ENCODE peak calls at places on chromosomes 12 and 14, in four cellular contexts. Y is pancreas, V is AG09319, G is testis. Z is an unnamed sample.

GRCh38 chr14:39988939-39989338 is 556.7 kb upstream of the FBXO33 start:
- DNase-seq in Y (no peak), V (no peak), G (no peak), Z (no peak)

GRCh38 chr14:96053236-96053599 is 14.1 kb downstream of the C14orf132 start:
- DNase-seq in Y (peak; percentile 22), V (no peak), G (no peak), Z (no peak)

GRCh38 chr14:36901846-36902245 is 240.2 kb downstream of the PAX9 start:
- DNase-seq in Y (no peak), V (peak; percentile 41), G (no peak), Z (no peak)

GRCh38 chr14:64871344-64871743 is 8.4 kb downstream of the SPTB start:
- DNase-seq in Y (no peak), V (no peak), G (no peak), Z (no peak)

GRCh38 chr14:73909681-73910080 is 23.0 kb downstream of the ZNF410 start:
- DNase-seq in Y (no peak), V (no peak), G (no peak), Z (no peak)

GRCh38 chr12:48758186-48758585 is 30.7 kb downstream of the ADCY6 start:
- DNase-seq in Y (no peak), V (no peak), G (no peak), Z (no peak)

GRCh38 chr14:20873370-20874177 is 17.6 kb upstream of the RNASE3 start:
- DNase-seq in Y (peak; percentile 92), V (no peak), G (peak; percentile 92), Z (peak; percentile 76)

GRCh38 chr14:20494935-20495766 is 10.2 kb upstream of the RNASE10 start:
- DNase-seq in Y (no peak), V (no peak), G (no peak), Z (no peak)

GRCh38 chr12:115135800-115136211 is 451.8 kb upstream of the TBX3 start:
- DNase-seq in Y (no peak), V (peak; percentile 24), G (peak; percentile 30), Z (no peak)

GRCh38 chr14:55684956-55685584 is 105.1 kb downstream of the KTN1 start:
- DNase-seq in Y (no peak), V (no peak), G (no peak), Z (no peak)

GRCh38 chr12:113831016-113831415 is 135.1 kb downstream of the RBM19 start:
- DNase-seq in Y (no peak), V (peak; percentile 15), G (no peak), Z (no peak)

GRCh38 chr12:80188566-80188965 is 89.2 kb downstream of the OTOGL start:
- DNase-seq in Y (no peak), V (no peak), G (no peak), Z (no peak)

GRCh38 chr12:12927211-12928079 is 24.5 kb downstream of the GPRC5D start:
- DNase-seq in Y (peak; percentile 92), V (no peak), G (peak; percentile 89), Z (peak; percentile 70)

GRCh38 chr12:68279227-68280054 is 26.0 kb upstream of the IL22 start:
- DNase-seq in Y (no peak), V (no peak), G (no peak), Z (no peak)

GRCh38 chr12:104630230-104630670 is 173.5 kb downstream of the CHST11 start:
- DNase-seq in Y (no peak), V (no peak), G (no peak), Z (no peak)

GRCh38 chr12:100142851-100143559 is at the start of gene BLTP3B:
- DNase-seq in Y (peak; percentile 96), V (no peak), G (peak; percentile 94), Z (peak; percentile 82)

GRCh38 chr14:39704581-39704980 is 272.3 kb upstream of the FBXO33 start:
- DNase-seq in Y (no peak), V (no peak), G (no peak), Z (no peak)

GRCh38 chr14:39025810-39026627 is 77.0 kb downstream of the SEC23A start:
- DNase-seq in Y (no peak), V (no peak), G (no peak), Z (no peak)

GRCh38 chr12:12008232-12008850 is 62.4 kb upstream of the BCL2L14 start:
- DNase-seq in Y (no peak), V (no peak), G (no peak), Z (no peak)

GRCh38 chr12:51128905-51129304 is 44.0 kb downstream of the TFCP2 start:
- DNase-seq in Y (no peak), V (peak; percentile 4), G (no peak), Z (no peak)

GRCh38 chr12:5166976-5167375 is 123.3 kb downstream of the KCNA5 start:
- DNase-seq in Y (no peak), V (peak; percentile 93), G (no peak), Z (no peak)

GRCh38 chr14:106174206-106174605 is 647.8 kb downstream of the TMEM121 start:
- DNase-seq in Y (no peak), V (no peak), G (no peak), Z (no peak)

GRCh38 chr12:47102406-47102805 is 22.6 kb upstream of the AMIGO2 start:
- DNase-seq in Y (no peak), V (no peak), G (no peak), Z (no peak)

GRCh38 chr12:15575797-15576560 is 213.2 kb downstream of the EPS8 start:
- DNase-seq in Y (no peak), V (no peak), G (no peak), Z (no peak)

GRCh38 chr12:14207946-14208612 is 157.4 kb upstream of the ATF7IP start:
- DNase-seq in Y (no peak), V (no peak), G (no peak), Z (no peak)

DNA sequence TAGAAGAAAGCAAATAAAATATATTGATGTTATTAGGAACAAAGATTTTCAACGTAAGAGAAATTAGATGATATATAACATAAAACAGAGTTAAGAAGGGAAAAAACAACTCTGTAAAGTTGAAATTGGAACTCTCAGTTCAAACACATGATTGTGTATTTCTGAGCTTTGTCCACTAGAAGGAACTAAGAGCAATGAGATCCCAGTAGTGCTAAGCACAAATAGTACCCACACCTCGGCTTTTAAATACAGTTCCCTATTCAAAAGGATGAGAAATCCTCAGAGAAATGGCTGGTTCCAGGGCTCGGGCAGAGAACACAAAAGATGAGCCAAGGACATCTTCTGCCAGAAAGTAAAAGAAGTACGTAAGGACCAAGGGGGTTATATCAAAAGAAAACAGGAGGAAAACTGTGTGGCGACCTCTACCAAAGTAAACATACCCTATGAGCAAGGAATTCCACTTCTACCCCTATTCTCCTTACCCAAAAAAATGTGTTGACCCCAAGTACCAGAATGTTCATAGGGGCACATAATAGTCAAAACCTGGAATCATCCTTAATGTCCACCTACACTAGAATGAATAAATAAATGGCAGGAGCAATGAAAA is 96.6 kb downstream of the SPTSSA start:
- DNase-seq in Y (no peak), V (no peak), G (no peak), Z (no peak)
- TF ChIP-seq CTCF in Y (no peak), V (peak; percentile 28), G (peak; percentile 25), Z (peak; percentile 30)

DNA sequence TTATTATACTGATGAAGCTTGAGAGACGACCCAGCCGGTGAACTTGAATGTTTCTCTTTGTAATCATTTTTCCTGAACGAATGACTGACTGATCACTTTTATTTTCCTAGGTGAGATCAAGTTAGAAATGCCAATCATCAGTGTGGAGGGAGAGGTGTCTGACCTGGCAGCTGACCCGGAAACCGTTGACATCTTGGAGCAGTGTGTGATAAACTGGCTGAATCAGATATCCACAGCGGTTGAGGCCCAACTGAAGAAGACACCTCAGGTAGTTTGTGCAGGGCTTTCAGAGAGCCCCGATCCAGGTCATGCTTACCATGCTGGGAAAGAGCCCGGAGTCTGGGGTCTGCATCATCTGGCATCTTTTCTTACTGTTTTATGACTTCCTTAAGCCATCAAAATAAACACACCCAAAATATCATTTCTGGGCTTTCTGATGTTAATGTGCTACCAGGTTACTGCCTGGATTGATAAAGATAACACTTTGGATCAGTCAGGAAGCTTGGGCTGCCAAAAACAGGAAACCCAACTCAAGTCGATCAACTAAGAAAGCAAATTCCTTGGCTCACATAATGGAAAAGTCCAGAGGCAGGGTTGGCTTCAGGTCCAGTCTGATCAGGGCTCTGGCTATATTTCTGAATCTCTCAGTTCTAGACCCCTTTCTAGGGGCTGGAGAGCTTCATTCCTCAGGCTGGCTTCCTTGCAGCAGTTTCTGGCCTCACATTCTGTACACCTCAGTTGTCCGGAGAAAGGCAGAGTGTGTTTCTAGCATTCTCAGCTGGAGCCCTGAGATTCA is 21.1 kb downstream of the DNAH10 start:
- DNase-seq in Y (no peak), V (no peak), G (no peak), Z (no peak)
- TF ChIP-seq CTCF in Y (no peak), V (no peak), G (no peak), Z (no peak)

GRCh38 chr12:45895961-45896360 is 94.4 kb downstream of the SCAF11 start:
- DNase-seq in Y (no peak), V (no peak), G (no peak), Z (no peak)

GRCh38 chr12:45887544-45887943 is 102.8 kb downstream of the SCAF11 start:
- DNase-seq in Y (no peak), V (no peak), G (no peak), Z (no peak)

GRCh38 chr12:45890276-45890675 is 100.1 kb downstream of the SCAF11 start:
- DNase-seq in Y (no peak), V (no peak), G (no peak), Z (no peak)

GRCh38 chr12:45898094-45898493 is 92.3 kb downstream of the SCAF11 start:
- DNase-seq in Y (no peak), V (no peak), G (no peak), Z (no peak)

GRCh38 chr12:45893240-45893639 is 97.1 kb downstream of the SCAF11 start:
- DNase-seq in Y (no peak), V (no peak), G (peak; percentile 35), Z (no peak)
- TF ChIP-seq CTCF in Y (no peak), V (no peak), G (no peak), Z (no peak)

GRCh38 chr12:3201741-3202500 is 124.7 kb downstream of the TSPAN9 start:
- DNase-seq in Y (no peak), V (no peak), G (no peak), Z (no peak)
- TF ChIP-seq CTCF in Y (no peak), V (no peak), G (no peak), Z (no peak)

GRCh38 chr14:52455291-52456088 is 96.8 kb downstream of the TXNDC16 start:
- DNase-seq in Y (no peak), V (no peak), G (no peak), Z (no peak)
- TF ChIP-seq CTCF in Y (no peak), V (no peak), G (no peak), Z (no peak)

GRCh38 chr12:120775862-120776552 is 50.4 kb downstream of the ACADS start:
- DNase-seq in Y (no peak), V (no peak), G (no peak), Z (no peak)
- TF ChIP-seq CTCF in Y (no peak), V (no peak), G (peak; percentile 40), Z (peak; percentile 18)

Z was measured in CD14-positive monocyte.